ENCODE peak calls at places on chromosomes 2 and 18, in nine cellular contexts. F is OCI-LY7, Y is AML-193, E is progenitor cell of endocrine pancreas, G is EL, W is frontal cortex, P is GM12892, L is cardiac fibroblast, V is hypothalamus. T is an unnamed sample.

GRCh38 chr2:95275151-95275515 is 884 bp downstream of the PROM2 start:
- DNase-seq in F (no peak), Y (no peak), E (no peak), G (no peak), W (no peak), P (no peak), L (no peak), V (no peak), T (no peak)

GRCh38 chr2:8578335-8579244 is 103.3 kb upstream of the ID2 start:
- DNase-seq in F (peak; percentile 92), Y (no peak), E (no peak), G (no peak), W (no peak), P (no peak), L (no peak), V (no peak), T (no peak)

GRCh38 chr2:109466674-109467575 is 146.8 kb downstream of the SEPTIN10 start:
- DNase-seq in F (no peak), Y (no peak), E (no peak), G (peak; percentile 78), W (no peak), P (no peak), L (peak; percentile 23), V (no peak), T (no peak)

GRCh38 chr2:45567974-45568789 is 42.9 kb downstream of the SRBD1 start:
- DNase-seq in F (peak; percentile 77), Y (peak; percentile 88), E (no peak), G (peak; percentile 22), W (no peak), P (peak; percentile 5), L (peak; percentile 49), V (no peak), T (peak; percentile 95)

GRCh38 chr2:5700551-5700950 is 8.4 kb downstream of the SOX11 start:
- DNase-seq in F (peak; percentile 64), Y (no peak), E (no peak), G (no peak), W (no peak), P (no peak), L (no peak), V (no peak), T (no peak)

GRCh38 chr2:143361346-143361745 is 232.1 kb downstream of the ARHGAP15 start:
- DNase-seq in F (no peak), Y (no peak), E (no peak), G (no peak), W (no peak), P (no peak), L (no peak), V (no peak), T (no peak)

GRCh38 chr2:122525341-122525740 is 769.9 kb downstream of the TSN start:
- DNase-seq in F (no peak), Y (no peak), E (no peak), G (no peak), W (no peak), P (no peak), L (peak; percentile 49), V (no peak), T (no peak)

GRCh38 chr2:157592983-157593382 is 35.7 kb downstream of the ACVR1C start:
- DNase-seq in F (peak; percentile 35), Y (no peak), E (no peak), G (peak; percentile 36), W (no peak), P (no peak), L (peak; percentile 23), V (no peak), T (peak; percentile 4)

GRCh38 chr18:26425148-26425531 is 123.2 kb downstream of the KCTD1 start:
- DNase-seq in F (no peak), Y (no peak), E (no peak), G (peak; percentile 43), W (no peak), P (no peak), L (peak; percentile 27), V (no peak), T (no peak)

GRCh38 chr18:62486290-62486964 is 36.4 kb upstream of the ZCCHC2 start:
- DNase-seq in F (no peak), Y (no peak), E (no peak), G (peak; percentile 51), W (no peak), P (no peak), L (peak; percentile 10), V (no peak), T (no peak)

GRCh38 chr2:215506604-215506990 is 70.7 kb upstream of the FN1 start:
- DNase-seq in F (no peak), Y (no peak), E (no peak), G (no peak), W (no peak), P (no peak), L (no peak), V (no peak), T (no peak)

GRCh38 chr2:55010149-55010591 is 40.1 kb downstream of the RTN4 start:
- DNase-seq in F (peak; percentile 73), Y (peak; percentile 75), E (no peak), G (peak; percentile 22), W (no peak), P (peak; percentile 3), L (peak; percentile 56), V (no peak), T (no peak)

GRCh38 chr18:8946046-8946838 is 156.3 kb upstream of the NDUFV2 start:
- DNase-seq in F (no peak), Y (no peak), E (no peak), G (peak; percentile 96), W (no peak), P (no peak), L (peak; percentile 94), V (no peak), T (no peak)

GRCh38 chr2:156474316-156474715 is 38.1 kb downstream of the GPD2 start:
- DNase-seq in F (no peak), Y (no peak), E (no peak), G (no peak), W (no peak), P (no peak), L (no peak), V (no peak), T (no peak)

GRCh38 chr2:38898256-38898655 is 8.6 kb downstream of the ARHGEF33 start:
- DNase-seq in F (no peak), Y (no peak), E (no peak), G (no peak), W (no peak), P (no peak), L (no peak), V (no peak), T (no peak)

GRCh38 chr2:136225950-136226835 is 108.2 kb upstream of the CXCR4 start:
- DNase-seq in F (no peak), Y (peak; percentile 42), E (no peak), G (no peak), W (no peak), P (no peak), L (no peak), V (no peak), T (peak; percentile 70)

GRCh38 chr18:62617793-62618591 is 95.2 kb downstream of the ZCCHC2 start:
- DNase-seq in F (no peak), Y (no peak), E (no peak), G (no peak), W (no peak), P (no peak), L (no peak), V (no peak), T (no peak)

GRCh38 chr18:23867011-23867410 is 147.5 kb upstream of the TTC39C start:
- DNase-seq in F (peak; percentile 60), Y (no peak), E (no peak), G (no peak), W (no peak), P (no peak), L (no peak), V (no peak), T (no peak)

GRCh38 chr18:33495278-33495677 is 54.8 kb upstream of the CCDC178 start:
- DNase-seq in F (peak; percentile 10), Y (no peak), E (peak; percentile 13), G (no peak), W (no peak), P (no peak), L (peak; percentile 63), V (no peak), T (peak; percentile 27)

GRCh38 chr2:73100956-73101355 is 11.8 kb downstream of the RAB11FIP5 start:
- DNase-seq in F (no peak), Y (no peak), E (no peak), G (no peak), W (no peak), P (no peak), L (no peak), V (no peak), T (no peak)